ENCODE peak calls at places on chromosomes 3 and 15, in nine cellular contexts. W is CD4-positive, CD25-positive, alpha-beta regulatory T cell; Z is effector memory CD4-positive, alpha-beta T cell; U is prostate gland; M is aorta; P is iPS DF 6.9; N is dorsolateral prefrontal cortex; F is IMR-90; O is transverse colon. V is an unnamed sample.

GRCh38 chr15:28208583-28208982 is 109.5 kb upstream of the OCA2 start:
- DNase-seq in W (no peak), Z (no peak), U (no peak), M (no peak), P (no peak), N (no peak), F (no peak), O (no peak), V (no peak)

GRCh38 chr3:112088944-112089343 is 2.8 kb downstream of the C3orf52 start:
- DNase-seq in W (no peak), Z (no peak), U (no peak), M (no peak), P (no peak), N (no peak), F (no peak), O (no peak), V (no peak)

GRCh38 chr3:24963762-24964625 is 464.1 kb upstream of the RARB start:
- DNase-seq in W (no peak), Z (no peak), U (no peak), M (no peak), P (no peak), N (no peak), F (peak; percentile 17), O (no peak), V (no peak)

GRCh38 chr3:72907851-72908620 is 20.2 kb downstream of the GXYLT2 start:
- DNase-seq in W (no peak), Z (no peak), U (no peak), M (peak; percentile 79), P (no peak), N (peak; percentile 51), F (peak; percentile 86), O (no peak), V (no peak)

GRCh38 chr15:37059051-37059450 is 41.3 kb downstream of the MEIS2 start:
- DNase-seq in W (no peak), Z (no peak), U (no peak), M (no peak), P (no peak), N (no peak), F (peak; percentile 93), O (no peak), V (no peak)

GRCh38 chr15:25171856-25172687 is 217.3 kb downstream of the SNRPN start:
- DNase-seq in W (no peak), Z (no peak), U (no peak), M (peak; percentile 59), P (no peak), N (no peak), F (no peak), O (no peak), V (no peak)

GRCh38 chr3:154059798-154060197 is 61.4 kb upstream of the ARHGEF26 start:
- DNase-seq in W (no peak), Z (no peak), U (peak; percentile 76), M (no peak), P (no peak), N (no peak), F (no peak), O (no peak), V (no peak)

GRCh38 chr3:149188494-149188893 is 33.1 kb downstream of the CP start:
- DNase-seq in W (no peak), Z (no peak), U (no peak), M (no peak), P (no peak), N (no peak), F (peak; percentile 17), O (no peak), V (no peak)

GRCh38 chr3:130789678-130790340 is 43.2 kb upstream of the PIK3R4 start:
- DNase-seq in W (no peak), Z (no peak), U (no peak), M (no peak), P (no peak), N (no peak), F (no peak), O (peak; percentile 54), V (no peak)

GRCh38 chr15:70172561-70172960 is 74.8 kb upstream of the TLE3 start:
- DNase-seq in W (no peak), Z (no peak), U (no peak), M (no peak), P (no peak), N (no peak), F (no peak), O (no peak), V (no peak)

GRCh38 chr3:123421353-123422174 is 27.3 kb downstream of the ADCY5 start:
- DNase-seq in W (no peak), Z (no peak), U (no peak), M (peak; percentile 88), P (no peak), N (no peak), F (no peak), O (peak; percentile 50), V (no peak)

GRCh38 chr3:153595186-153595815 is 433.3 kb downstream of the RAP2B start:
- DNase-seq in W (no peak), Z (no peak), U (no peak), M (no peak), P (peak; percentile 25), N (no peak), F (peak; percentile 50), O (no peak), V (no peak)

GRCh38 chr3:8266679-8267267 is 234.8 kb upstream of the LMCD1 start:
- DNase-seq in W (no peak), Z (no peak), U (no peak), M (no peak), P (no peak), N (no peak), F (no peak), O (no peak), V (no peak)

GRCh38 chr15:84633311-84634227 is 20.5 kb downstream of the WDR73 start:
- DNase-seq in W (peak; percentile 66), Z (peak; percentile 42), U (peak; percentile 55), M (peak; percentile 90), P (no peak), N (peak; percentile 62), F (peak; percentile 67), O (peak; percentile 79), V (peak; percentile 84)

DNA sequence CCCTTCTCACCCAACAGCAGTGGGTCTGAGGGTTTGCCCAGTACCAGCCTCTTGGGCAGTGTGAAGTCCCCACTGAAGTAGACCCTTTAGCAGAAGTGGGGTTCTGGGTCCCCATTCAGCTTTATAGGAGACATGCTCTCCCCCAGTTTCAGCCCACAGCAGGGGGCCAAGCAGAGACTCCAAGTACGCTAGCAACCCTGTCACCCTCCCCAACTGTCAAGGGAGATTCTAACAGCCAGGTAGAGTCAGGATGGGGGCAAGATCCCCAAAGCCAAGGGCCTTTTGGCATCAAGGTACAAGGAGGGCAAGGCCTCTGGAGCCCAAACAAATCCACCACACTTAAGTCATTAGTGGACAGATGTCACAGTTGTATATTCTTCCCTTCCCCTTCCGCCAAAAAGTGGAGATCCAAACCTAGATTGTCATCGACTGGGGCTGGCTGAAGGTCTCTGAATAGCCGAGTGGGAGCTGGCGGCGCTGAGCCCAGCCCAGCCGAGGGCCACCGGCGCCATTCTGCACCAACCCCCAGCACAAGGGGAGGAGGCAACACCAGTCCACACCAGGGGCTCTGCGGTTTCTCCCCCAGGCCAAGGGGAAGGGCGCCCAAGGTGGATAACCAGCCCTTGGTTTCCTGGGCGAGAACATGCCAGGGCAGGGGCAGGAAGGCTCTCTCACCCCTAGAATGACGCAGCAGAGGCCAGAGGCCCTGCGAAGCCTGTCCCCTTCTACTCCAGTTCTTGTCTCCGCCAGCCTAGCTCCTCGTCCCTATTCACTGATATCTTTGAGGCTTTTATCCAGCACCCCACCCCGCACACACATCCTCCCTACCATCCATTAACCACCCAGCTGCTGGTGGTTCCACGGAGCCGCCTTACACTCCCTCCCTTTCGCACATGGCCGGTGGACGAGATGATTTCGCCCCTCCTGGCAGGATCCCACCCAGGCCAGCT is 1.5 kb downstream of the RBPMS2 start:
- DNase-seq in W (no peak), Z (no peak), U (no peak), M (no peak), P (no peak), N (no peak), F (no peak), O (no peak), V (no peak)
- H3K4me3 ChIP-seq in W (no peak overlapping the region), Z (no peak overlapping the region), U (peak overlapping the region; percentile 79), M (no peak overlapping the region), P (peak overlapping the region; percentile 99), N (no peak overlapping the region), F (no peak overlapping the region), O (peak overlapping the region; percentile 62), V (no peak overlapping the region)

GRCh38 chr3:36814776-36815175 is 50.4 kb upstream of the DCLK3 start:
- DNase-seq in W (no peak), Z (no peak), U (no peak), M (no peak), P (no peak), N (no peak), F (no peak), O (no peak), V (no peak)
- H3K27ac ChIP-seq in W (no peak overlapping the region), Z (no peak overlapping the region), U (no peak overlapping the region), M (no peak overlapping the region), P (no peak overlapping the region), N (no peak overlapping the region), F (no peak overlapping the region), O (no peak overlapping the region), V (no peak overlapping the region)

DNA sequence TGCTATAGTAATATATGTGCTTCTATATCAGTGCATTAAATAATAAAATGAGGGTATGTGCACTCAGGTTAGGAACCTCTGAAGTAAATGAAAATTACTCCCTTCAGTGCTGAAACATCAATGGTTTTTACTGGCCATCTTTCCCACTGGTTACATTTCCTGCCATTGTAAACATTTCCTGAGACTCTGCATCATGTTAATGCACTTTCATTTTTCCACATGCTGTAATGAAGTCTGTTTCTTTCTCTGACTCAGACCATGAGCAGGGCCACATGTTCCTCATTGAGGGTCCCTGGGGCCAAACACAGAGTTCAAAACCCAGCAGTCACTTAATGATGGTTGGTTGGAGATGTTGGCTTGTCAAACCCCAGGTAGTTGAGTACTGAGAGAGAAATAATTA is 15.3 kb downstream of the FAM3D start:
- DNase-seq in W (no peak), Z (no peak), U (no peak), M (no peak), P (no peak), N (no peak), F (peak; percentile 51), O (no peak), V (no peak)
- H3K4me3 ChIP-seq in W (no peak overlapping the region), Z (no peak overlapping the region), U (no peak overlapping the region), M (no peak overlapping the region), P (no peak overlapping the region), N (no peak overlapping the region), F (no peak overlapping the region), O (no peak overlapping the region), V (no peak overlapping the region)

GRCh38 chr3:38375072-38375471 is 28.5 kb downstream of the XYLB start:
- DNase-seq in W (no peak), Z (no peak), U (no peak), M (no peak), P (no peak), N (no peak), F (no peak), O (no peak), V (no peak)

GRCh38 chr3:38372214-38372601 is 25.6 kb downstream of the XYLB start:
- DNase-seq in W (no peak), Z (no peak), U (no peak), M (no peak), P (no peak), N (no peak), F (no peak), O (no peak), V (no peak)

GRCh38 chr3:38376098-38376816 is 29.7 kb downstream of the XYLB start:
- DNase-seq in W (no peak), Z (no peak), U (peak; percentile 69), M (peak; percentile 48), P (no peak), N (no peak), F (no peak), O (no peak), V (no peak)

GRCh38 chr3:38374221-38374620 is 27.6 kb downstream of the XYLB start:
- DNase-seq in W (peak; percentile 7), Z (no peak), U (no peak), M (no peak), P (no peak), N (no peak), F (no peak), O (no peak), V (peak; percentile 6)

GRCh38 chr3:38375488-38376097 is 29.0 kb downstream of the XYLB start:
- DNase-seq in W (no peak), Z (no peak), U (no peak), M (peak; percentile 25), P (no peak), N (no peak), F (no peak), O (no peak), V (no peak)
- H3K27ac ChIP-seq in W (no peak overlapping the region), Z (no peak overlapping the region), U (no peak overlapping the region), M (no peak overlapping the region), P (no peak overlapping the region), N (no peak overlapping the region), F (no peak overlapping the region), O (no peak overlapping the region), V (no peak overlapping the region)

V was measured in CD8-positive, alpha-beta T cell.